ENCODE peak calls at places on chromosome 20, in seven cellular contexts. One of them, this sample, is unnamed.

GRCh38 chr20:51541189-51542032 is 1.1 kb downstream of the NFATC2 start:
- DNase-seq in SK-N-SH: no peak
- DNase-seq in K562: peak; percentile 67
- DNase-seq in IMR-90: peak; percentile 22
- DNase-seq in GM12878: no peak
- DNase-seq in H1: no peak
- DNase-seq in HepG2: peak; percentile 87
- DNase-seq in this sample: no peak

GRCh38 chr20:63653041-63653973 is at the start of gene STMN3:
- DNase-seq in SK-N-SH: peak; percentile 89
- DNase-seq in K562: peak; percentile 79
- DNase-seq in IMR-90: peak; percentile 88
- DNase-seq in GM12878: no peak
- DNase-seq in H1: peak; percentile 95
- DNase-seq in HepG2: peak; percentile 82
- DNase-seq in this sample: peak; percentile 74

GRCh38 chr20:50445367-50446151 is 64.6 kb upstream of the PTPN1 start:
- DNase-seq in SK-N-SH: no peak
- DNase-seq in K562: no peak
- DNase-seq in IMR-90: no peak
- DNase-seq in GM12878: no peak
- DNase-seq in H1: no peak
- DNase-seq in HepG2: no peak
- DNase-seq in this sample: no peak

GRCh38 chr20:42595625-42596024 is 594.1 kb downstream of the PTPRT start:
- DNase-seq in SK-N-SH: no peak
- DNase-seq in K562: no peak
- DNase-seq in IMR-90: no peak
- DNase-seq in GM12878: no peak
- DNase-seq in H1: no peak
- DNase-seq in HepG2: no peak
- DNase-seq in this sample: no peak

GRCh38 chr20:54197621-54198604 is 10.0 kb upstream of the PFDN4 start:
- DNase-seq in SK-N-SH: no peak
- DNase-seq in K562: no peak
- DNase-seq in IMR-90: peak; percentile 49
- DNase-seq in GM12878: peak; percentile 36
- DNase-seq in H1: no peak
- DNase-seq in HepG2: peak; percentile 92
- DNase-seq in this sample: no peak

GRCh38 chr20:50519036-50519780 is 9.0 kb downstream of the PTPN1 start:
- DNase-seq in SK-N-SH: no peak
- DNase-seq in K562: no peak
- DNase-seq in IMR-90: no peak
- DNase-seq in GM12878: no peak
- DNase-seq in H1: no peak
- DNase-seq in HepG2: no peak
- DNase-seq in this sample: no peak

GRCh38 chr20:63130654-63131577 is 85.0 kb downstream of the YTHDF1 start:
- DNase-seq in SK-N-SH: no peak
- DNase-seq in K562: no peak
- DNase-seq in IMR-90: no peak
- DNase-seq in GM12878: no peak
- DNase-seq in H1: no peak
- DNase-seq in HepG2: no peak
- DNase-seq in this sample: no peak

GRCh38 chr20:37729909-37730308 is 36.1 kb downstream of the CTNNBL1 start:
- DNase-seq in SK-N-SH: no peak
- DNase-seq in K562: no peak
- DNase-seq in IMR-90: peak; percentile 65
- DNase-seq in GM12878: no peak
- DNase-seq in H1: no peak
- DNase-seq in HepG2: no peak
- DNase-seq in this sample: no peak

GRCh38 chr20:24469116-24470030 is at the start of gene SYNDIG1:
- DNase-seq in SK-N-SH: peak; percentile 39
- DNase-seq in K562: no peak
- DNase-seq in IMR-90: no peak
- DNase-seq in GM12878: no peak
- DNase-seq in H1: peak; percentile 84
- DNase-seq in HepG2: no peak
- DNase-seq in this sample: no peak

GRCh38 chr20:39144757-39145156 is 182.6 kb downstream of the DHX35 start:
- DNase-seq in SK-N-SH: no peak
- DNase-seq in K562: no peak
- DNase-seq in IMR-90: no peak
- DNase-seq in GM12878: no peak
- DNase-seq in H1: no peak
- DNase-seq in HepG2: peak; percentile 69
- DNase-seq in this sample: no peak

GRCh38 chr20:34708621-34709043 is 4.5 kb downstream of the TP53INP2 start:
- DNase-seq in SK-N-SH: peak; percentile 76
- DNase-seq in K562: peak; percentile 39
- DNase-seq in IMR-90: peak; percentile 16
- DNase-seq in GM12878: no peak
- DNase-seq in H1: peak; percentile 82
- DNase-seq in HepG2: no peak
- DNase-seq in this sample: no peak

GRCh38 chr20:32456869-32457421 is 98.8 kb downstream of the ASXL1 start:
- DNase-seq in SK-N-SH: peak; percentile 97
- DNase-seq in K562: no peak
- DNase-seq in IMR-90: peak; percentile 17
- DNase-seq in GM12878: no peak
- DNase-seq in H1: peak; percentile 93
- DNase-seq in HepG2: no peak
- DNase-seq in this sample: no peak

GRCh38 chr20:62361799-62362589 is 5.1 kb downstream of the LAMA5 start:
- DNase-seq in SK-N-SH: no peak
- DNase-seq in K562: no peak
- DNase-seq in IMR-90: no peak
- DNase-seq in GM12878: no peak
- DNase-seq in H1: peak; percentile 90
- DNase-seq in HepG2: peak; percentile 60
- DNase-seq in this sample: peak; percentile 62

GRCh38 chr20:57445298-57445697 is 54.1 kb downstream of the RBM38 start:
- DNase-seq in SK-N-SH: no peak
- DNase-seq in K562: no peak
- DNase-seq in IMR-90: peak; percentile 76
- DNase-seq in GM12878: no peak
- DNase-seq in H1: no peak
- DNase-seq in HepG2: no peak
- DNase-seq in this sample: no peak

GRCh38 chr20:16187956-16188616 is 385.2 kb downstream of the KIF16B start:
- DNase-seq in SK-N-SH: no peak
- DNase-seq in K562: no peak
- DNase-seq in IMR-90: no peak
- DNase-seq in GM12878: no peak
- DNase-seq in H1: no peak
- DNase-seq in HepG2: no peak
- DNase-seq in this sample: no peak

GRCh38 chr20:25285856-25286798 is 38.2 kb downstream of the PYGB start:
- DNase-seq in SK-N-SH: no peak
- DNase-seq in K562: no peak
- DNase-seq in IMR-90: no peak
- DNase-seq in GM12878: no peak
- DNase-seq in H1: peak; percentile 36
- DNase-seq in HepG2: no peak
- DNase-seq in this sample: no peak

GRCh38 chr20:41782255-41782654 is 164.1 kb upstream of the CHD6 start:
- DNase-seq in SK-N-SH: no peak
- DNase-seq in K562: no peak
- DNase-seq in IMR-90: no peak
- DNase-seq in GM12878: no peak
- DNase-seq in H1: no peak
- DNase-seq in HepG2: no peak
- DNase-seq in this sample: no peak

GRCh38 chr20:1446536-1446935 is 20.1 kb downstream of the NSFL1C start:
- DNase-seq in SK-N-SH: no peak
- DNase-seq in K562: no peak
- DNase-seq in IMR-90: no peak
- DNase-seq in GM12878: no peak
- DNase-seq in H1: no peak
- DNase-seq in HepG2: no peak
- DNase-seq in this sample: no peak

GRCh38 chr20:21510414-21510971 is 3.4 kb downstream of the NKX2-2 start:
- DNase-seq in SK-N-SH: peak; percentile 36
- DNase-seq in K562: no peak
- DNase-seq in IMR-90: no peak
- DNase-seq in GM12878: no peak
- DNase-seq in H1: peak; percentile 62
- DNase-seq in HepG2: no peak
- DNase-seq in this sample: no peak

DNA sequence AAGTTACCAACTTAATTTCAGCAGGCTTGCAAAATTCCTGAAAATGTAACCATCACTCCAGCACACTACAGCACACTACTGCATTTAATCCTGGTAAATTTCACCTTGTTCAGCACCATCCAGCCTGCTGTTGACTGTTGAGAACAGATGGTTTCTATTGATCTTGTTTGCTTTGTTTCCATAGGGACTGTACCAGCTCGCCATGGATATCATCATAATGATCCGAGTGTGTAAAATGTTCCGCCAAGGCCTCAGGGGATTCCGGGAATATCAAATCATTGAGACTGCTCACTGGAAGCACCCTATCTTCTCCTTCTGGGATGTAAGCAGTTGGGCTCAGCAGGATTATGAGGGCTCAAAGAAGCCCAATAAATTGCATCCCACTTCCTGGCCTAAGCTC is 4.1 kb downstream of the CNBD2 start:
- DNase-seq in SK-N-SH: peak; percentile 81
- DNase-seq in K562: no peak
- DNase-seq in IMR-90: no peak
- DNase-seq in GM12878: no peak
- DNase-seq in H1: no peak
- DNase-seq in HepG2: no peak
- DNase-seq in this sample: no peak
- H3K4me1 ChIP-seq in SK-N-SH: no peaks in the 10 kb centered on the region
- H3K4me1 ChIP-seq in K562: no peaks in the 10 kb centered on the region
- H3K4me1 ChIP-seq in IMR-90: no peaks in the 10 kb centered on the region
- H3K4me1 ChIP-seq in GM12878: no peaks in the 10 kb centered on the region
- H3K4me1 ChIP-seq in H1: peaks cover 2% of the 10 kb centered on the region
- H3K4me1 ChIP-seq in HepG2: no peaks in the 10 kb centered on the region
- H3K4me1 ChIP-seq in this sample: peaks cover 8% of the 10 kb centered on the region

GRCh38 chr20:18394363-18394762 is 72.5 kb downstream of the DZANK1 start:
- DNase-seq in SK-N-SH: no peak
- DNase-seq in K562: no peak
- DNase-seq in IMR-90: no peak
- DNase-seq in GM12878: no peak
- DNase-seq in H1: peak; percentile 58
- DNase-seq in HepG2: no peak
- DNase-seq in this sample: no peak
- TF ChIP-seq RAD21 in SK-N-SH: no peak
- TF ChIP-seq RAD21 in K562: no peak
- TF ChIP-seq RAD21 in IMR-90: no peak
- TF ChIP-seq RAD21 in GM12878: no peak
- TF ChIP-seq RAD21 in H1: no peak
- TF ChIP-seq RAD21 in HepG2: no peak
- TF ChIP-seq RAD21 in this sample: no peak

GRCh38 chr20:6767536-6768227 is at the start of gene BMP2:
- DNase-seq in SK-N-SH: peak; percentile 82
- DNase-seq in K562: peak; percentile 24
- DNase-seq in IMR-90: peak; percentile 50
- DNase-seq in GM12878: no peak
- DNase-seq in H1: peak; percentile 78
- DNase-seq in HepG2: no peak
- DNase-seq in this sample: no peak
- H3K9ac ChIP-seq in SK-N-SH: no peak within 1 kb of the TSS
- H3K9ac ChIP-seq in K562: no peak within 1 kb of the TSS
- H3K9ac ChIP-seq in IMR-90: peak within 1 kb of the TSS; percentile 67
- H3K9ac ChIP-seq in GM12878: no peak within 1 kb of the TSS
- H3K9ac ChIP-seq in H1: no peak within 1 kb of the TSS
- H3K9ac ChIP-seq in HepG2: no peak within 1 kb of the TSS
- H3K9ac ChIP-seq in this sample: no peak within 1 kb of the TSS

DNA sequence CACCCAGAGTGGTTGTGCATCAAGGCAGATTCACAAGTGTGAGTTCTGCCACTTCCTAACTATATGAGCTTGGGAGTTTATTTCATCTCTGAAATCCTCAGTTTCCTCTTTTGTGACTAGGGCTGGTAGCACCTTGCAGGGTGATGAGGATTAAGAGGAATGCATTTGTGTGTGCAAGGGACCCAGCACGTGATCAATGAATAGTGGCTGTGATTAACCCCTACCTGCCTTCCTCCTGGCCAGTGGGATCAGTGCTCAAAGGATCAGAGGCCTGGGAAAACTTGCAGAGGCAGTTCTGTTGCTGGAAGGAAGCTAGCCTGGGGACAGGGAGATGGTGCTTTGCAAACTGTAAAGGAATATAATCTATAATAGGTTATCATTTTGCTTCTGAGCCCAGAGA is 7.3 kb downstream of the SDC4 start:
- DNase-seq in SK-N-SH: no peak
- DNase-seq in K562: no peak
- DNase-seq in IMR-90: no peak
- DNase-seq in GM12878: no peak
- DNase-seq in H1: no peak
- DNase-seq in HepG2: peak; percentile 70
- DNase-seq in this sample: no peak
- H3K4me1 ChIP-seq in SK-N-SH: peaks cover 73% of the 10 kb centered on the region
- H3K4me1 ChIP-seq in K562: peaks cover 71% of the 10 kb centered on the region
- H3K4me1 ChIP-seq in IMR-90: peaks cover 71% of the 10 kb centered on the region
- H3K4me1 ChIP-seq in GM12878: no peaks in the 10 kb centered on the region
- H3K4me1 ChIP-seq in H1: peaks cover 52% of the 10 kb centered on the region
- H3K4me1 ChIP-seq in HepG2: peaks cover 100% of the 10 kb centered on the region
- H3K4me1 ChIP-seq in this sample: peaks cover 96% of the 10 kb centered on the region

GRCh38 chr20:18093388-18093787 is 35.7 kb upstream of the OVOL2 start:
- DNase-seq in SK-N-SH: no peak
- DNase-seq in K562: no peak
- DNase-seq in IMR-90: no peak
- DNase-seq in GM12878: no peak
- DNase-seq in H1: peak; percentile 44
- DNase-seq in HepG2: no peak
- DNase-seq in this sample: no peak

GRCh38 chr20:18094191-18094590 is 36.5 kb upstream of the OVOL2 start:
- DNase-seq in SK-N-SH: no peak
- DNase-seq in K562: no peak
- DNase-seq in IMR-90: no peak
- DNase-seq in GM12878: no peak
- DNase-seq in H1: no peak
- DNase-seq in HepG2: no peak
- DNase-seq in this sample: no peak

GRCh38 chr20:18090477-18090876 is 32.8 kb upstream of the OVOL2 start:
- DNase-seq in SK-N-SH: no peak
- DNase-seq in K562: no peak
- DNase-seq in IMR-90: no peak
- DNase-seq in GM12878: no peak
- DNase-seq in H1: no peak
- DNase-seq in HepG2: no peak
- DNase-seq in this sample: no peak

GRCh38 chr20:18091624-18092023 is 33.9 kb upstream of the OVOL2 start:
- DNase-seq in SK-N-SH: no peak
- DNase-seq in K562: no peak
- DNase-seq in IMR-90: no peak
- DNase-seq in GM12878: no peak
- DNase-seq in H1: no peak
- DNase-seq in HepG2: no peak
- DNase-seq in this sample: no peak

DNA sequence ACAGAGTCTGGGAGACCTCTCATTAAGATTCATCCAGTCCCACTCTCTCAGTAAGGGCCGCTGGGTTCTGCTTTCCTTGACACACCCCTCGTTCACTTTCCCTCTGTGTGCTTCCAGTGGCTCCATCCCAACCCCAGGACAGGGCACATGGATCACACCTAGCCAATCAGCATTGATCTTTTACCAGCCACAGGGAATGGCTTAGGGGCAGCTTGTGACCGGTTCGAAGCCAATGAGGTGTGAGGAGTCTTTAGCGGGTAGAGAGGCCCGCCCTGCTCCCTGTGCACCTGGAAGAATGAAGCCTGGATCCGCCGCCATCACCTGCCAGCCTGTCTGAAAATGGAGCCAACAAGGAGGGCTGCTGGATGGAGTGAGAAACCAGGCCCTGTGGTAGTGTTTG is 35.2 kb upstream of the OVOL2 start:
- DNase-seq in SK-N-SH: peak; percentile 19
- DNase-seq in K562: no peak
- DNase-seq in IMR-90: no peak
- DNase-seq in GM12878: no peak
- DNase-seq in H1: peak; percentile 41
- DNase-seq in HepG2: no peak
- DNase-seq in this sample: no peak
- TF ChIP-seq RAD21 in SK-N-SH: no peak
- TF ChIP-seq RAD21 in K562: no peak
- TF ChIP-seq RAD21 in IMR-90: no peak
- TF ChIP-seq RAD21 in GM12878: no peak
- TF ChIP-seq RAD21 in H1: no peak
- TF ChIP-seq RAD21 in HepG2: no peak
- TF ChIP-seq RAD21 in this sample: no peak